ENCODE peak calls at places on chromosomes 3 and 15, in six cellular contexts. E is A549; N is fibroblast of lung; C is CD8-positive, alpha-beta T cell; X is upper lobe of right lung; J is PC-3. V is an unnamed sample.

GRCh38 chr3:132405188-132405587 is 12.1 kb upstream of the DNAJC13 start:
- DNase-seq in E (no peak), N (peak; percentile 31), C (no peak), X (no peak), J (no peak), V (no peak)

GRCh38 chr15:40439461-40440299 is 1.1 kb upstream of the BAHD1 start:
- DNase-seq in E (no peak), N (no peak), C (peak; percentile 56), X (peak; percentile 80), J (peak; percentile 45), V (peak; percentile 67)

GRCh38 chr3:10981961-10982360 is 10.6 kb upstream of the SLC6A1 start:
- DNase-seq in E (no peak), N (no peak), C (no peak), X (no peak), J (peak; percentile 47), V (no peak)

GRCh38 chr3:175068587-175068986 is 209.5 kb downstream of the NAALADL2 start:
- DNase-seq in E (no peak), N (no peak), C (no peak), X (no peak), J (no peak), V (no peak)

GRCh38 chr3:119809249-119810017 is 27.5 kb downstream of the NR1I2 start:
- DNase-seq in E (no peak), N (no peak), C (no peak), X (no peak), J (no peak), V (no peak)

GRCh38 chr15:47812436-47813109 is 95.3 kb downstream of the SEMA6D start:
- DNase-seq in E (peak; percentile 2), N (peak; percentile 18), C (no peak), X (no peak), J (peak; percentile 92), V (no peak)

GRCh38 chr3:31562525-31562924 is 29.8 kb downstream of the STT3B start:
- DNase-seq in E (no peak), N (no peak), C (peak; percentile 60), X (peak; percentile 61), J (no peak), V (peak; percentile 53)

GRCh38 chr15:88932875-88933330 is 19.7 kb upstream of the MFGE8 start:
- DNase-seq in E (no peak), N (no peak), C (no peak), X (no peak), J (no peak), V (no peak)

GRCh38 chr3:29279830-29280229 is 1.0 kb upstream of the RBMS3 start:
- DNase-seq in E (no peak), N (peak; percentile 49), C (no peak), X (no peak), J (no peak), V (no peak)

GRCh38 chr15:56249080-56249479 is 5.4 kb upstream of the RFX7 start:
- DNase-seq in E (no peak), N (peak; percentile 68), C (no peak), X (no peak), J (peak; percentile 42), V (no peak)

GRCh38 chr3:53252105-53252946 is 3.5 kb downstream of the TKT start:
- DNase-seq in E (no peak), N (peak; percentile 49), C (no peak), X (no peak), J (no peak), V (peak; percentile 65)

GRCh38 chr15:91865486-91865885 is 12.0 kb downstream of the SLCO3A1 start:
- DNase-seq in E (no peak), N (no peak), C (no peak), X (no peak), J (no peak), V (no peak)

GRCh38 chr3:127783166-127783565 is 39.1 kb downstream of the MGLL start:
- DNase-seq in E (no peak), N (no peak), C (no peak), X (peak; percentile 40), J (no peak), V (no peak)

GRCh38 chr15:66936115-66936863 is 129.1 kb upstream of the SMAD3 start:
- DNase-seq in E (no peak), N (peak; percentile 85), C (no peak), X (no peak), J (no peak), V (no peak)

GRCh38 chr3:134366928-134367352 is 7.3 kb downstream of the AMOTL2 start:
- DNase-seq in E (no peak), N (peak; percentile 31), C (no peak), X (no peak), J (no peak), V (no peak)

GRCh38 chr15:95169701-95170459 is 938.5 kb downstream of the MCTP2 start:
- DNase-seq in E (no peak), N (peak; percentile 85), C (no peak), X (no peak), J (no peak), V (no peak)

GRCh38 chr3:39133822-39134221 is 19.6 kb downstream of the CSRNP1 start:
- DNase-seq in E (no peak), N (no peak), C (no peak), X (no peak), J (no peak), V (no peak)

GRCh38 chr3:5510300-5510699 is 322.8 kb downstream of the EDEM1 start:
- DNase-seq in E (no peak), N (no peak), C (no peak), X (no peak), J (no peak), V (no peak)
- H3K9me3 ChIP-seq in E (no peaks in the 10 kb centered on the region), N (no peaks in the 10 kb centered on the region), C (no peaks in the 10 kb centered on the region), X (no peaks in the 10 kb centered on the region), J (peaks cover 10% of the 10 kb centered on the region), V (peaks cover 10% of the 10 kb centered on the region)

GRCh38 chr15:69668963-69669362 is 216.3 kb downstream of the RPLP1 start:
- DNase-seq in E (no peak), N (no peak), C (peak; percentile 75), X (no peak), J (no peak), V (no peak)
- H3K4me1 ChIP-seq in E (no peaks in the 10 kb centered on the region), N (no peaks in the 10 kb centered on the region), C (peaks cover 48% of the 10 kb centered on the region), X (peaks cover 9% of the 10 kb centered on the region), J (no peaks in the 10 kb centered on the region), V (peaks cover 38% of the 10 kb centered on the region)

DNA sequence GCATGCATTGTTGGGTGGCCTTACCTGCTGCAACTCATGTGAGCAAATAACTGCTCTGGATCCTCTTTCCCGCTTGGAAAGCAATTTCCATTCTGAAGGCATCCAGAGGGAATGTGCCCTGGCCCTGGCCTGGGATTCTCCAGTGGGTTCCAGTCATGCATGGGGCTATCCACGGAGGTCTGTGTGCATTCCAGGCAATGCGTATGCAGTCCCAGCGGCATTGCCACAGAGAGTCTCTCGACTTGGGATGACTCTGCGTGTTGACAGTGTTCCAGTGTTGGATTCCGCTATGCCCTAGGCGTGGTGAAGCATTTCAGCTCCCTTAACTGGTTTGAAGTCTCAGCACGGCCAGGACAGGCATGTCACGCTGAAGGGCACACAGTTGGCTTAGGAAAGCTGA is 113.9 kb downstream of the SNRPN start:
- DNase-seq in E (no peak), N (no peak), C (no peak), X (peak; percentile 10), J (no peak), V (no peak)
- H3K9me3 ChIP-seq in E (peaks cover 84% of the 10 kb centered on the region), N (peaks cover 54% of the 10 kb centered on the region), C (peaks cover 99% of the 10 kb centered on the region), X (peaks cover 100% of the 10 kb centered on the region), J (peaks cover 81% of the 10 kb centered on the region), V (peaks cover 100% of the 10 kb centered on the region)

GRCh38 chr3:18058666-18059065 is 316.2 kb upstream of the TBC1D5 start:
- DNase-seq in E (no peak), N (no peak), C (no peak), X (no peak), J (peak; percentile 35), V (no peak)
- H3K4me1 ChIP-seq in E (peaks cover 4% of the 10 kb centered on the region), N (no peaks in the 10 kb centered on the region), C (no peaks in the 10 kb centered on the region), X (no peaks in the 10 kb centered on the region), J (peaks cover 17% of the 10 kb centered on the region), V (no peaks in the 10 kb centered on the region)

GRCh38 chr3:21722301-21722700 is 28.7 kb downstream of the ZNF385D start:
- DNase-seq in E (no peak), N (no peak), C (no peak), X (no peak), J (no peak), V (no peak)
- H3K9me3 ChIP-seq in E (no peaks in the 10 kb centered on the region), N (no peaks in the 10 kb centered on the region), C (no peaks in the 10 kb centered on the region), X (no peaks in the 10 kb centered on the region), J (no peaks in the 10 kb centered on the region), V (peaks cover 5% of the 10 kb centered on the region)

GRCh38 chr3:66492672-66493071 is 8.2 kb downstream of the LRIG1 start:
- DNase-seq in E (no peak), N (no peak), C (no peak), X (no peak), J (no peak), V (no peak)
- H3K4me1 ChIP-seq in E (no peaks in the 10 kb centered on the region), N (peaks cover 7% of the 10 kb centered on the region), C (peaks cover 43% of the 10 kb centered on the region), X (peaks cover 78% of the 10 kb centered on the region), J (no peaks in the 10 kb centered on the region), V (peaks cover 89% of the 10 kb centered on the region)

DNA sequence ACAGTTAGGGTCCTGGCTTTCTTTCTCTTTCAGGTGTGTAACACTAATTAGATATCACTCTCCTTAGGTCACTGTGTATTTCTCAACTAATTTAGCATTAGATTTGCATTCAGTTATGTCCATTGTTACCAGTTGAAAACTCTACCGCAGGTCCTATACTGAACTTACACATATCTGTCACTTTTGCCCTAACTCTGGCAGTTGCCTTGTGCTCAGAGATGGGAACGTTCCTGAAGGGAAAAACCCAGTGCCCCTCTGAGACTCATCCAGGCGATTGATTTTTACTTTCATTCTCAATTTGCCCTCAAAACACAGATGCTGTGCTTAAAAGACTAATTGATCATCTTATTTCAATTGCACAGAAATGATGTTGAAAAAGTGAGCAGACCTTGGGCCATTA is 249.1 kb downstream of the ALCAM start:
- DNase-seq in E (no peak), N (no peak), C (no peak), X (no peak), J (no peak), V (no peak)
- H3K9me3 ChIP-seq in E (no peaks in the 10 kb centered on the region), N (no peaks in the 10 kb centered on the region), C (no peaks in the 10 kb centered on the region), X (no peaks in the 10 kb centered on the region), J (no peaks in the 10 kb centered on the region), V (no peaks in the 10 kb centered on the region)

GRCh38 chr3:188176884-188177283 is 22.9 kb downstream of the LPP start:
- DNase-seq in E (no peak), N (no peak), C (no peak), X (no peak), J (no peak), V (no peak)

GRCh38 chr3:188179006-188179966 is 25.3 kb downstream of the LPP start:
- DNase-seq in E (no peak), N (peak; percentile 80), C (no peak), X (peak; percentile 83), J (no peak), V (peak; percentile 79)

GRCh38 chr3:188177721-188178120 is 23.8 kb downstream of the LPP start:
- DNase-seq in E (no peak), N (no peak), C (no peak), X (no peak), J (no peak), V (no peak)

GRCh38 chr3:188178293-188178950 is 24.5 kb downstream of the LPP start:
- DNase-seq in E (no peak), N (no peak), C (no peak), X (no peak), J (no peak), V (no peak)

DNA sequence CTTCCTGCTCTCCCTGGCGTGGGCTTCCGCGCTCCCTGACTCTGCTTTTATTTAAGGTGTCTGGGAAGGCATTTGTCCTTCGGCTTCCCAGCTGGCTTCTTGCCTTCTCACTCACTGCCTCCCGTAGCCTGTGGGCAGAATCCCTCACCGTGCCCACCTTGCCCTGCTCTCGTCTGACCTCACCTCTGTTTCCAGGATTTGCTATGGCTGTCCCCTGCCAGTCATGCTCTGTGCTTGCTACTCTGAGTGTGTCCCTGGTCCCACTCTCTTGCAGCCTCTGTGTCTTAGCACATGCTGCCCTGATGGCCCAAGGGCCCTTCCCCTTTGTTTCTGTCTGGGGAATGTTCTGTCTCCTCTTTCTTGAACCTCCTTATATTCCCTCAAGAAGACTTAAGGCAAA is 26.2 kb downstream of the LPP start:
- DNase-seq in E (no peak), N (no peak), C (no peak), X (no peak), J (no peak), V (no peak)
- H3K4me1 ChIP-seq in E (peaks cover 41% of the 10 kb centered on the region), N (peaks cover 19% of the 10 kb centered on the region), C (peaks cover 12% of the 10 kb centered on the region), X (peaks cover 31% of the 10 kb centered on the region), J (peaks cover 14% of the 10 kb centered on the region), V (peaks cover 48% of the 10 kb centered on the region)